ENCODE peak calls at places on chromosome 19, in nine cellular contexts. X is A172, M is EL, K is hypothalamus, D is NCI-H2171, G is AG08395, E is H1, Z is ureter, R is heart right ventricle. Y is an unnamed sample.

GRCh38 chr19:27966390-27966816 is 1246.5 kb downstream of the UQCRFS1 start:
- DNase-seq in X (peak; percentile 13), M (no peak), K (no peak), D (no peak), G (peak; percentile 25), E (no peak), Z (no peak), R (no peak), Y (no peak)

GRCh38 chr19:19403373-19403901 is 2.0 kb upstream of the GATAD2A start:
- DNase-seq in X (peak; percentile 81), M (peak; percentile 68), K (no peak), D (no peak), G (peak; percentile 60), E (no peak), Z (no peak), R (no peak), Y (no peak)

GRCh38 chr19:2607712-2608601 is 94.5 kb downstream of the GNG7 start:
- DNase-seq in X (no peak), M (no peak), K (no peak), D (peak; percentile 63), G (no peak), E (no peak), Z (no peak), R (no peak), Y (no peak)

GRCh38 chr19:51211833-51212232 is 13.0 kb upstream of the CD33 start:
- DNase-seq in X (no peak), M (no peak), K (no peak), D (no peak), G (no peak), E (no peak), Z (no peak), R (no peak), Y (no peak)

GRCh38 chr19:44685877-44686276 is 13.1 kb upstream of the CEACAM16 start:
- DNase-seq in X (peak; percentile 80), M (peak; percentile 52), K (no peak), D (no peak), G (peak; percentile 17), E (no peak), Z (no peak), R (peak; percentile 34), Y (no peak)

GRCh38 chr19:14369399-14370168 is 11.7 kb upstream of the ADGRE5 start:
- DNase-seq in X (no peak), M (peak; percentile 47), K (no peak), D (no peak), G (peak; percentile 52), E (no peak), Z (no peak), R (peak; percentile 50), Y (no peak)

GRCh38 chr19:294819-295686 is 3.9 kb upstream of the PLPP2 start:
- DNase-seq in X (no peak), M (no peak), K (peak; percentile 20), D (peak; percentile 29), G (peak; percentile 57), E (peak; percentile 91), Z (no peak), R (no peak), Y (no peak)

GRCh38 chr19:48629599-48630288 is 7.4 kb downstream of the DBP start:
- DNase-seq in X (no peak), M (no peak), K (peak; percentile 61), D (peak; percentile 47), G (no peak), E (peak; percentile 100), Z (peak; percentile 72), R (no peak), Y (no peak)

GRCh38 chr19:18984251-18984650 is 43.2 kb upstream of the HOMER3 start:
- DNase-seq in X (no peak), M (no peak), K (no peak), D (no peak), G (no peak), E (no peak), Z (no peak), R (no peak), Y (no peak)

GRCh38 chr19:21022996-21023395 is 2.5 kb downstream of the ZNF430 start:
- DNase-seq in X (peak; percentile 57), M (peak; percentile 60), K (no peak), D (no peak), G (peak; percentile 2), E (no peak), Z (no peak), R (no peak), Y (no peak)

GRCh38 chr19:1748115-1748702 is 5.1 kb upstream of the ONECUT3 start:
- DNase-seq in X (no peak), M (no peak), K (no peak), D (no peak), G (no peak), E (peak; percentile 88), Z (peak; percentile 50), R (no peak), Y (no peak)

GRCh38 chr19:3061214-3062161 is 807 bp downstream of the TLE5 start:
- DNase-seq in X (peak; percentile 41), M (peak; percentile 49), K (peak; percentile 38), D (peak; percentile 21), G (peak; percentile 60), E (no peak), Z (peak; percentile 73), R (peak; percentile 75), Y (no peak)

GRCh38 chr19:10565028-10565566 is 713 bp downstream of the KRI1 start:
- DNase-seq in X (peak; percentile 32), M (peak; percentile 56), K (no peak), D (peak; percentile 71), G (peak; percentile 68), E (no peak), Z (no peak), R (peak; percentile 33), Y (no peak)

GRCh38 chr19:4700573-4700970 is 23.1 kb downstream of the DPP9 start:
- DNase-seq in X (no peak), M (no peak), K (no peak), D (peak; percentile 90), G (no peak), E (peak; percentile 49), Z (no peak), R (no peak), Y (no peak)

GRCh38 chr19:51002542-51003311 is 1.3 kb upstream of the KLK8 start:
- DNase-seq in X (no peak), M (peak; percentile 21), K (no peak), D (no peak), G (no peak), E (peak; percentile 83), Z (no peak), R (no peak), Y (no peak)

GRCh38 chr19:53971608-53972007 is 8.9 kb downstream of the CACNG8 start:
- DNase-seq in X (no peak), M (no peak), K (no peak), D (no peak), G (no peak), E (no peak), Z (no peak), R (no peak), Y (no peak)

GRCh38 chr19:8215783-8216182 is 6.6 kb downstream of the CERS4 start:
- DNase-seq in X (no peak), M (no peak), K (no peak), D (no peak), G (no peak), E (no peak), Z (no peak), R (no peak), Y (no peak)

GRCh38 chr19:1904385-1905070 is 671 bp upstream of the ADAT3 start:
- DNase-seq in X (peak; percentile 43), M (no peak), K (no peak), D (peak; percentile 6), G (no peak), E (peak; percentile 72), Z (peak; percentile 88), R (no peak), Y (no peak)

GRCh38 chr19:45370410-45371204 is at the start of gene ERCC2:
- DNase-seq in X (peak; percentile 89), M (peak; percentile 99), K (peak; percentile 98), D (peak; percentile 98), G (peak; percentile 100), E (peak; percentile 100), Z (peak; percentile 100), R (peak; percentile 100), Y (peak; percentile 96)

GRCh38 chr19:56066152-56067023 is 54.7 kb downstream of the ZNF787 start:
- DNase-seq in X (peak; percentile 72), M (peak; percentile 61), K (peak; percentile 63), D (peak; percentile 23), G (peak; percentile 81), E (peak; percentile 94), Z (no peak), R (peak; percentile 50), Y (peak; percentile 23)

GRCh38 chr19:39843919-39844793 is 2.0 kb downstream of the FBL start:
- DNase-seq in X (peak; percentile 25), M (peak; percentile 60), K (no peak), D (no peak), G (peak; percentile 39), E (no peak), Z (no peak), R (no peak), Y (no peak)

GRCh38 chr19:2549701-2550191 is 73.8 kb downstream of the GADD45B start:
- DNase-seq in X (peak; percentile 91), M (peak; percentile 88), K (peak; percentile 76), D (no peak), G (peak; percentile 92), E (no peak), Z (peak; percentile 75), R (peak; percentile 81), Y (no peak)

GRCh38 chr19:15199652-15200574 is 882 bp downstream of the NOTCH3 start:
- DNase-seq in X (no peak), M (no peak), K (no peak), D (no peak), G (peak; percentile 58), E (peak; percentile 94), Z (no peak), R (no peak), Y (no peak)

GRCh38 chr19:5001547-5002131 is 32.7 kb downstream of the KDM4B start:
- DNase-seq in X (peak; percentile 65), M (peak; percentile 66), K (no peak), D (no peak), G (peak; percentile 73), E (no peak), Z (no peak), R (no peak), Y (no peak)

GRCh38 chr19:35644987-35645679 is 3.0 kb upstream of the COX6B1 start:
- DNase-seq in X (no peak), M (peak; percentile 75), K (peak; percentile 52), D (peak; percentile 59), G (peak; percentile 58), E (peak; percentile 98), Z (peak; percentile 86), R (peak; percentile 88), Y (no peak)

GRCh38 chr19:40663712-40664692 is 26.4 kb downstream of the NUMBL start:
- DNase-seq in X (peak; percentile 49), M (peak; percentile 44), K (no peak), D (no peak), G (no peak), E (no peak), Z (no peak), R (no peak), Y (no peak)

GRCh38 chr19:45294291-45295029 is 28.2 kb downstream of the CKM start:
- DNase-seq in X (no peak), M (no peak), K (peak; percentile 52), D (no peak), G (no peak), E (no peak), Z (peak; percentile 71), R (peak; percentile 68), Y (no peak)

GRCh38 chr19:1431759-1432506 is 6.3 kb upstream of the RPS15 start:
- DNase-seq in X (no peak), M (no peak), K (no peak), D (no peak), G (no peak), E (no peak), Z (no peak), R (no peak), Y (no peak)

GRCh38 chr19:12922959-12923358 is 3.9 kb upstream of the SYCE2 start:
- DNase-seq in X (no peak), M (no peak), K (no peak), D (no peak), G (no peak), E (no peak), Z (no peak), R (no peak), Y (no peak)

GRCh38 chr19:50844296-50844935 is 10.3 kb upstream of the KLK3 start:
- DNase-seq in X (no peak), M (no peak), K (no peak), D (peak; percentile 75), G (no peak), E (no peak), Z (no peak), R (no peak), Y (no peak)

GRCh38 chr19:55158848-55159793 is 1.6 kb upstream of the TNNI3 start:
- DNase-seq in X (peak; percentile 93), M (peak; percentile 72), K (no peak), D (no peak), G (peak; percentile 45), E (no peak), Z (no peak), R (peak; percentile 87), Y (no peak)